ENCODE peak calls at places on chromosome 2, in nine cellular contexts. One of them, this sample, is unnamed. For H3K9me3, the result is how much of the 10 kb centered on the place peaks cover.

GRCh38 chr2:55030766-55031165 is 19.5 kb downstream of the RTN4 start:
- DNase-seq in adrenal gland: no peak
- DNase-seq in pancreas: no peak
- DNase-seq in PC-3: no peak
- DNase-seq in psoas muscle: no peak
- DNase-seq in fibroblast of lung: no peak
- DNase-seq in suprapubic skin: no peak
- DNase-seq in heart right ventricle: no peak
- DNase-seq in prostate gland: no peak
- DNase-seq in this sample: no peak

GRCh38 chr2:230715201-230715600 is 2.6 kb downstream of the CAB39 start:
- DNase-seq in fibroblast of lung: peak
- DNase-seq in adrenal gland: no peak
- DNase-seq in psoas muscle: no peak
- DNase-seq in heart right ventricle: no peak
- DNase-seq in prostate gland: no peak
- DNase-seq in suprapubic skin: no peak
- DNase-seq in pancreas: no peak
- DNase-seq in PC-3: no peak
- DNase-seq in this sample: no peak

GRCh38 chr2:218290316-218291261 is 1.7 kb downstream of the TMBIM1 start:
- DNase-seq in fibroblast of lung: no peak
- DNase-seq in psoas muscle: no peak
- DNase-seq in prostate gland: no peak
- DNase-seq in suprapubic skin: peak
- DNase-seq in PC-3: no peak
- DNase-seq in adrenal gland: no peak
- DNase-seq in heart right ventricle: no peak
- DNase-seq in pancreas: no peak
- DNase-seq in this sample: no peak

GRCh38 chr2:62014102-62014501 is 108.6 kb downstream of the COMMD1 start:
- DNase-seq in prostate gland: peak
- DNase-seq in suprapubic skin: no peak
- DNase-seq in fibroblast of lung: peak
- DNase-seq in psoas muscle: peak
- DNase-seq in PC-3: peak
- DNase-seq in pancreas: peak
- DNase-seq in heart right ventricle: peak
- DNase-seq in adrenal gland: peak
- DNase-seq in this sample: peak

GRCh38 chr2:219551412-219551811 is 7.6 kb downstream of the TMEM198 start:
- DNase-seq in adrenal gland: peak
- DNase-seq in pancreas: no peak
- DNase-seq in fibroblast of lung: peak
- DNase-seq in prostate gland: no peak
- DNase-seq in psoas muscle: no peak
- DNase-seq in suprapubic skin: no peak
- DNase-seq in heart right ventricle: no peak
- DNase-seq in PC-3: peak
- DNase-seq in this sample: no peak

GRCh38 chr2:219868635-219869034 is 241.2 kb downstream of the SLC4A3 start:
- DNase-seq in adrenal gland: no peak
- DNase-seq in suprapubic skin: no peak
- DNase-seq in fibroblast of lung: no peak
- DNase-seq in prostate gland: no peak
- DNase-seq in psoas muscle: no peak
- DNase-seq in PC-3: peak
- DNase-seq in pancreas: no peak
- DNase-seq in heart right ventricle: no peak
- DNase-seq in this sample: no peak

GRCh38 chr2:201220102-201220570 is 37.2 kb downstream of the CASP10 start:
- DNase-seq in psoas muscle: no peak
- DNase-seq in pancreas: peak
- DNase-seq in prostate gland: peak
- DNase-seq in fibroblast of lung: no peak
- DNase-seq in PC-3: no peak
- DNase-seq in heart right ventricle: no peak
- DNase-seq in suprapubic skin: no peak
- DNase-seq in adrenal gland: peak
- DNase-seq in this sample: peak

GRCh38 chr2:11722249-11723060 is 24.0 kb upstream of the LPIN1 start:
- DNase-seq in heart right ventricle: no peak
- DNase-seq in psoas muscle: no peak
- DNase-seq in PC-3: no peak
- DNase-seq in suprapubic skin: no peak
- DNase-seq in adrenal gland: no peak
- DNase-seq in fibroblast of lung: no peak
- DNase-seq in prostate gland: no peak
- DNase-seq in pancreas: no peak
- DNase-seq in this sample: no peak

GRCh38 chr2:80026040-80026729 is 278.4 kb downstream of the LRRTM1 start:
- DNase-seq in PC-3: no peak
- DNase-seq in pancreas: no peak
- DNase-seq in adrenal gland: no peak
- DNase-seq in fibroblast of lung: no peak
- DNase-seq in suprapubic skin: no peak
- DNase-seq in psoas muscle: no peak
- DNase-seq in prostate gland: no peak
- DNase-seq in heart right ventricle: no peak
- DNase-seq in this sample: no peak

GRCh38 chr2:105384216-105384615 is 14.6 kb downstream of the FHL2 start:
- DNase-seq in adrenal gland: no peak
- DNase-seq in suprapubic skin: peak
- DNase-seq in heart right ventricle: no peak
- DNase-seq in PC-3: no peak
- DNase-seq in fibroblast of lung: no peak
- DNase-seq in pancreas: no peak
- DNase-seq in prostate gland: no peak
- DNase-seq in psoas muscle: no peak
- DNase-seq in this sample: no peak

GRCh38 chr2:160835166-160835565 is 325.1 kb upstream of the TANK start:
- DNase-seq in suprapubic skin: no peak
- DNase-seq in psoas muscle: no peak
- DNase-seq in prostate gland: no peak
- DNase-seq in PC-3: no peak
- DNase-seq in pancreas: no peak
- DNase-seq in heart right ventricle: no peak
- DNase-seq in adrenal gland: no peak
- DNase-seq in fibroblast of lung: no peak
- DNase-seq in this sample: no peak

DNA sequence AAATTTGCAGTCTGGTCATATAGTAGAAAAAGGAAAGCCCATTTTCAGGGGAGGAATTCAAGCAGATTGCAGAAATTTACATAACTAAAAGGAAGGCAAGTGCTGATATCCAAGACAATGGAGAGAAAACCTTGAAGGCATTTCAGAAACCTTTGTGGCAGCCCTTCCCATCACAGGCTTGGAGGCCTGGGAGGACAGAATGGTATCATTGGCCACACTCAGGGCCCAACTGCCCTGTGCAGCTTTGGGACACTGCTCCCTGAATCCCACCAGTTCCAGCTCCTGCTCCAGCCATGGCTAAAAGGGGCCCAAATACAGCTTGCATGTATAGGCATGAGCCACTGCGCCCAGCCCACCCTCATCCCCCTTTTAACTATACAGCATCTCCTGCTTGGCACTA is 81.1 kb upstream of the NYAP2 start:
- DNase-seq in fibroblast of lung: no peak
- DNase-seq in prostate gland: no peak
- DNase-seq in pancreas: no peak
- DNase-seq in PC-3: no peak
- DNase-seq in psoas muscle: no peak
- DNase-seq in suprapubic skin: no peak
- DNase-seq in heart right ventricle: no peak
- DNase-seq in adrenal gland: no peak
- DNase-seq in this sample: no peak
- H3K9me3 ChIP-seq in fibroblast of lung: under half
- H3K9me3 ChIP-seq in prostate gland: under half
- H3K9me3 ChIP-seq in pancreas: under half
- H3K9me3 ChIP-seq in PC-3: under half
- H3K9me3 ChIP-seq in psoas muscle: under half
- H3K9me3 ChIP-seq in suprapubic skin: under half
- H3K9me3 ChIP-seq in heart right ventricle: under half
- H3K9me3 ChIP-seq in adrenal gland: under half
- H3K9me3 ChIP-seq in this sample: half or more

GRCh38 chr2:47595690-47596089 is 187.3 kb upstream of the MSH6 start:
- DNase-seq in pancreas: no peak
- DNase-seq in fibroblast of lung: no peak
- DNase-seq in prostate gland: no peak
- DNase-seq in adrenal gland: no peak
- DNase-seq in suprapubic skin: no peak
- DNase-seq in PC-3: no peak
- DNase-seq in psoas muscle: no peak
- DNase-seq in heart right ventricle: no peak
- DNase-seq in this sample: no peak

GRCh38 chr2:47595115-47595514 is 187.8 kb upstream of the MSH6 start:
- DNase-seq in PC-3: no peak
- DNase-seq in adrenal gland: no peak
- DNase-seq in psoas muscle: no peak
- DNase-seq in pancreas: no peak
- DNase-seq in prostate gland: no peak
- DNase-seq in suprapubic skin: no peak
- DNase-seq in fibroblast of lung: no peak
- DNase-seq in heart right ventricle: no peak
- DNase-seq in this sample: no peak

GRCh38 chr2:47594656-47595055 is 188.3 kb upstream of the MSH6 start:
- DNase-seq in adrenal gland: no peak
- DNase-seq in fibroblast of lung: no peak
- DNase-seq in prostate gland: no peak
- DNase-seq in pancreas: no peak
- DNase-seq in suprapubic skin: no peak
- DNase-seq in psoas muscle: no peak
- DNase-seq in heart right ventricle: no peak
- DNase-seq in PC-3: no peak
- DNase-seq in this sample: no peak

GRCh38 chr2:47592381-47592780 is 189.4 kb downstream of the MSH2 start:
- DNase-seq in PC-3: no peak
- DNase-seq in pancreas: no peak
- DNase-seq in adrenal gland: no peak
- DNase-seq in fibroblast of lung: no peak
- DNase-seq in heart right ventricle: no peak
- DNase-seq in prostate gland: no peak
- DNase-seq in suprapubic skin: no peak
- DNase-seq in psoas muscle: no peak
- DNase-seq in this sample: no peak
- H3K9me3 ChIP-seq in PC-3: under half
- H3K9me3 ChIP-seq in pancreas: under half
- H3K9me3 ChIP-seq in adrenal gland: under half
- H3K9me3 ChIP-seq in fibroblast of lung: under half
- H3K9me3 ChIP-seq in heart right ventricle: under half
- H3K9me3 ChIP-seq in prostate gland: under half
- H3K9me3 ChIP-seq in suprapubic skin: under half
- H3K9me3 ChIP-seq in psoas muscle: under half
- H3K9me3 ChIP-seq in this sample: under half

GRCh38 chr2:133304344-133304743 is 263.9 kb downstream of the NCKAP5 start:
- DNase-seq in pancreas: no peak
- DNase-seq in prostate gland: no peak
- DNase-seq in heart right ventricle: no peak
- DNase-seq in adrenal gland: no peak
- DNase-seq in PC-3: no peak
- DNase-seq in suprapubic skin: no peak
- DNase-seq in psoas muscle: no peak
- DNase-seq in fibroblast of lung: no peak
- DNase-seq in this sample: no peak

DNA sequence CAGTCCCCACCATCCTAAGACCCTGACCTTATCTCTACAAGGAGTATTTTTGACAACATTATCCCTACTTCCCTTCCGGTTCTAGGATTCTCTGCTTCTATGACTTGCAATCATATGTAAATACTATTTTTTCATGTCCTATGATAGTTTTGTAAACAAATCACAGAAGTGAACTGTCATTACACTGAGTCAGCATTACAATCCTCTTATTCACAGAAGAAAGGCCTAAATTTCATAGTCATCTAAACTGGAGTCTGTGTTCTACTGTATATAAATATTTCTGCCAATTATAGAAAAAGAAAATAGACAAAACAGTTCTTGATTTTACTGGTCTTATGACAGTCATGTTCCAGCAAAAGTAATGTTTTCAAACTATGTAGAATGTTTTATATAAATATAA is 265.1 kb downstream of the NCKAP5 start:
- DNase-seq in heart right ventricle: no peak
- DNase-seq in psoas muscle: no peak
- DNase-seq in adrenal gland: no peak
- DNase-seq in prostate gland: no peak
- DNase-seq in fibroblast of lung: peak
- DNase-seq in suprapubic skin: no peak
- DNase-seq in pancreas: no peak
- DNase-seq in PC-3: peak
- DNase-seq in this sample: no peak
- H3K9me3 ChIP-seq in heart right ventricle: under half
- H3K9me3 ChIP-seq in psoas muscle: under half
- H3K9me3 ChIP-seq in adrenal gland: under half
- H3K9me3 ChIP-seq in prostate gland: under half
- H3K9me3 ChIP-seq in fibroblast of lung: under half
- H3K9me3 ChIP-seq in suprapubic skin: under half
- H3K9me3 ChIP-seq in pancreas: under half
- H3K9me3 ChIP-seq in PC-3: under half
- H3K9me3 ChIP-seq in this sample: under half

GRCh38 chr2:156306821-156307220 is 25.7 kb downstream of the NR4A2 start:
- DNase-seq in psoas muscle: no peak
- DNase-seq in prostate gland: no peak
- DNase-seq in adrenal gland: no peak
- DNase-seq in PC-3: no peak
- DNase-seq in pancreas: no peak
- DNase-seq in fibroblast of lung: no peak
- DNase-seq in heart right ventricle: no peak
- DNase-seq in suprapubic skin: no peak
- DNase-seq in this sample: no peak
- H3K9me3 ChIP-seq in psoas muscle: under half
- H3K9me3 ChIP-seq in prostate gland: under half
- H3K9me3 ChIP-seq in adrenal gland: under half
- H3K9me3 ChIP-seq in PC-3: under half
- H3K9me3 ChIP-seq in pancreas: under half
- H3K9me3 ChIP-seq in fibroblast of lung: under half
- H3K9me3 ChIP-seq in heart right ventricle: under half
- H3K9me3 ChIP-seq in suprapubic skin: under half
- H3K9me3 ChIP-seq in this sample: under half

GRCh38 chr2:4020649-4021048 is 317.3 kb downstream of the DCDC2C start:
- DNase-seq in psoas muscle: no peak
- DNase-seq in adrenal gland: no peak
- DNase-seq in suprapubic skin: no peak
- DNase-seq in heart right ventricle: no peak
- DNase-seq in PC-3: no peak
- DNase-seq in prostate gland: no peak
- DNase-seq in fibroblast of lung: no peak
- DNase-seq in pancreas: no peak
- DNase-seq in this sample: no peak

GRCh38 chr2:4020153-4020552 is 316.8 kb downstream of the DCDC2C start:
- DNase-seq in adrenal gland: no peak
- DNase-seq in prostate gland: no peak
- DNase-seq in PC-3: no peak
- DNase-seq in pancreas: no peak
- DNase-seq in psoas muscle: no peak
- DNase-seq in fibroblast of lung: peak
- DNase-seq in heart right ventricle: no peak
- DNase-seq in suprapubic skin: no peak
- DNase-seq in this sample: no peak

DNA sequence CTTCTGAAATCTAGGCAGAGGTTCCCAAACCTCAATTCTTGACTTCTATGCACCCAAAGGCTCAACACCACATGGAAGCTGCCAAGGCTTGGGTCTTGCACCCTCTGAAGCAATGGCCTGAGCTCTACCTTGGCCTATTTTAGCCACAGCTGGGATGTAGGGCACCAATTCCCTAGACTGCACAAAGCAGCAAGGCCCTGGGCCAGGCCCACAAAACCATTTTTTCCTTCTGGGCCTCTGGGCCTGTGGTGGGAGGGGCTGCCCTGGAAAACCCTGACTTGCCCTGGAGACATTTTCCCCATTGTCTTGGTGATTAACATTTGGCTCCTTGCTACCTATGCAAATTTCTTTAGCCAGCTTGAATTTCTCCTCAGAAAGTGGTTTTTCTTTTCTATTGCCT is 315.2 kb downstream of the DCDC2C start:
- DNase-seq in pancreas: no peak
- DNase-seq in psoas muscle: no peak
- DNase-seq in PC-3: no peak
- DNase-seq in fibroblast of lung: no peak
- DNase-seq in prostate gland: no peak
- DNase-seq in adrenal gland: no peak
- DNase-seq in heart right ventricle: no peak
- DNase-seq in suprapubic skin: no peak
- DNase-seq in this sample: no peak
- H3K9me3 ChIP-seq in pancreas: under half
- H3K9me3 ChIP-seq in psoas muscle: under half
- H3K9me3 ChIP-seq in PC-3: under half
- H3K9me3 ChIP-seq in fibroblast of lung: under half
- H3K9me3 ChIP-seq in prostate gland: under half
- H3K9me3 ChIP-seq in adrenal gland: under half
- H3K9me3 ChIP-seq in heart right ventricle: under half
- H3K9me3 ChIP-seq in suprapubic skin: under half
- H3K9me3 ChIP-seq in this sample: under half

This sample was measured in left ventricle myocardium inferior.